ENCODE peak calls at places on chromosomes 5 and 9, in four cellular contexts. X, S, A and P are unnamed samples.

GRCh38 chr9:134205636-134206316 is 41.4 kb upstream of the RNU6ATAC start:
- DNase-seq in X (peak; percentile 72), S (peak; percentile 28), A (no peak), P (no peak)

GRCh38 chr9:121281614-121282291 is 13.8 kb downstream of the GSN start:
- DNase-seq in X (peak; percentile 71), S (peak; percentile 65), A (no peak), P (no peak)

GRCh38 chr9:93085676-93086075 is 10.3 kb upstream of the CARD19 start:
- DNase-seq in X (no peak), S (no peak), A (no peak), P (no peak)

GRCh38 chr9:124054671-124055212 is 43.2 kb downstream of the LHX2 start:
- DNase-seq in X (peak; percentile 53), S (peak; percentile 90), A (no peak), P (no peak)

GRCh38 chr5:4097194-4097593 is 501.6 kb downstream of the IRX1 start:
- DNase-seq in X (no peak), S (no peak), A (no peak), P (no peak)

GRCh38 chr9:109600142-109600541 is 102.0 kb upstream of the PTPN3 start:
- DNase-seq in X (peak; percentile 28), S (peak; percentile 80), A (no peak), P (no peak)

GRCh38 chr9:130128782-130129424 is 43.3 kb upstream of the NCS1 start:
- DNase-seq in X (no peak), S (peak; percentile 99), A (no peak), P (no peak)

GRCh38 chr9:135077497-135078200 is 9.8 kb upstream of the OLFM1 start:
- DNase-seq in X (peak; percentile 80), S (no peak), A (peak; percentile 88), P (no peak)

GRCh38 chr5:173155912-173156311 is 11.6 kb downstream of the BNIP1 start:
- DNase-seq in X (no peak), S (peak; percentile 49), A (no peak), P (no peak)

GRCh38 chr5:106121972-106122605 is 1548.6 kb downstream of the EFNA5 start:
- DNase-seq in X (peak; percentile 61), S (peak; percentile 4), A (peak; percentile 78), P (no peak)

GRCh38 chr9:98958271-98958989 is 14.7 kb downstream of the COL15A1 start:
- DNase-seq in X (no peak), S (peak; percentile 98), A (no peak), P (no peak)

GRCh38 chr5:113276001-113276400 is 158.8 kb downstream of the TSSK1B start:
- DNase-seq in X (no peak), S (no peak), A (no peak), P (no peak)

GRCh38 chr9:127519301-127520166 is 68.2 kb downstream of the LRSAM1 start:
- DNase-seq in X (peak; percentile 80), S (peak; percentile 98), A (no peak), P (no peak)

GRCh38 chr9:100427366-100428263 is 672 bp downstream of the MSANTD3 start:
- DNase-seq in X (peak; percentile 85), S (peak; percentile 70), A (no peak), P (peak; percentile 48)

GRCh38 chr9:89664896-89665329 is 60.1 kb downstream of the GADD45G start:
- DNase-seq in X (peak; percentile 51), S (no peak), A (no peak), P (no peak)

GRCh38 chr5:129246088-129246487 is 151.5 kb downstream of the ISOC1 start:
- DNase-seq in X (no peak), S (no peak), A (no peak), P (no peak)

GRCh38 chr9:64773491-64773931 is 511.5 kb downstream of the FOXD4L5 start:
- DNase-seq in X (peak; percentile 0), S (no peak), A (no peak), P (peak; percentile 6)

GRCh38 chr9:17280350-17281012 is 145.6 kb downstream of the CNTLN start:
- DNase-seq in X (no peak), S (peak; percentile 64), A (no peak), P (no peak)

GRCh38 chr5:31638286-31638685 is 645 bp upstream of the PDZD2 start:
- DNase-seq in X (no peak), S (no peak), A (no peak), P (no peak)

GRCh38 chr5:141637693-141638419 is 1.1 kb downstream of the RELL2 start:
- DNase-seq in X (peak; percentile 93), S (peak; percentile 37), A (peak; percentile 91), P (peak; percentile 72)

GRCh38 chr9:36788534-36788933 is 215.8 kb downstream of the MELK start:
- DNase-seq in X (peak; percentile 55), S (no peak), A (peak; percentile 78), P (no peak)

GRCh38 chr9:105191508-105192118 is 52.8 kb upstream of the SLC44A1 start:
- DNase-seq in X (no peak), S (no peak), A (no peak), P (no peak)

GRCh38 chr9:69444021-69444420 is 119.0 kb downstream of the ENTREP1 start:
- DNase-seq in X (no peak), S (peak; percentile 79), A (no peak), P (no peak)

GRCh38 chr9:99326112-99326916 is 104.2 kb downstream of the SEC61B start:
- DNase-seq in X (peak; percentile 16), S (peak; percentile 28), A (no peak), P (no peak)

GRCh38 chr9:74951725-74952151 is 974 bp downstream of the C9orf40 start:
- DNase-seq in X (peak; percentile 52), S (peak; percentile 12), A (peak; percentile 68), P (peak; percentile 38)

GRCh38 chr9:38619556-38620447 is 594 bp downstream of the ANKRD18A start:
- DNase-seq in X (peak; percentile 45), S (no peak), A (peak; percentile 63), P (no peak)

GRCh38 chr9:14747116-14747515 is 24.6 kb upstream of the CER1 start:
- DNase-seq in X (peak; percentile 96), S (no peak), A (no peak), P (no peak)

GRCh38 chr9:116381350-116381749 is 227.8 kb downstream of the PAPPA start:
- DNase-seq in X (no peak), S (no peak), A (no peak), P (no peak)

GRCh38 chr9:19372576-19372975 is 7.5 kb downstream of the RPS6 start:
- DNase-seq in X (peak; percentile 18), S (no peak), A (no peak), P (no peak)

GRCh38 chr9:129133067-129133466 is 21.9 kb downstream of the PTPA start:
- DNase-seq in X (no peak), S (no peak), A (no peak), P (no peak)

GRCh38 chr5:178306430-178307225 is 74.0 kb upstream of the PHYKPL start:
- DNase-seq in X (peak; percentile 27), S (no peak), A (no peak), P (no peak)

GRCh38 chr9:78668148-78668825 is 371.4 kb downstream of the PSAT1 start:
- DNase-seq in X (peak; percentile 89), S (no peak), A (no peak), P (no peak)
- H2AK5ac ChIP-seq in X (no peak overlapping the region), S (peak overlapping the region; percentile 11), A (no peak overlapping the region), P (no peak overlapping the region)

GRCh38 chr5:109689740-109690455 is at the start of gene MAN2A1:
- DNase-seq in X (peak; percentile 81), S (peak; percentile 47), A (peak; percentile 78), P (peak; percentile 73)
- H2BK5ac ChIP-seq in X (peak within 1 kb of the TSS; percentile 41), S (peak within 1 kb of the TSS; percentile 79), A (peak within 1 kb of the TSS; percentile 95), P (peak within 1 kb of the TSS; percentile 76)

DNA sequence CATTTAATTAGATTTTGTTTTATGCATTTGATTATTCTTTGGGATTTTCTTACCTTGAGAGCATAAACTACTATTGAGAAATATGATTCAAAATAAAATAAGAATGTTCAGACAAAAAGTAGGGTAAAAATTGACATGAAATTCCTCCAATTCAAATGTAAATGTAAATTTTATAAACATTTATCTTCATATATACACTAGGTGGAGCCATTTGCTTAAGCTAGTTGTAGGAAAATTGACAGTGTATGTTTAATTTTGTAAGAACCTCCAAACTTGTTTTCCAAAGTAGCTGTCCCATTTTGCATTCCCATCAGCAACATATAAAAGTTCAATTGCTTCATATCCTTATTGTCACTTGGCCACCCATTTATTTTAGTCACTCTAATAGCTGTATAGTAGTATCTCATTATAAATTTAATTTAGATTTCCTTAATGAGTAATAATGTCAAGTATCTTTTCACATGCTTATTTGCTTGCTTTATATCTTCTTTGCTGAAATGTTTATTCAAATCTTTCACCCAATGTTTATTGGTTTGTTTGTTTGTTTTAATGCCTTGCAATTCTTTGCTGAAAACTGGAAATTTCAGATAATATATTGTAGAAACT is 37.6 kb upstream of the SLCO6A1 start:
- DNase-seq in X (no peak), S (peak; percentile 22), A (no peak), P (no peak)
- H3K36me3 ChIP-seq in X (no peaks in the 10 kb centered on the region), S (no peaks in the 10 kb centered on the region), A (no peaks in the 10 kb centered on the region), P (no peaks in the 10 kb centered on the region)

GRCh38 chr5:107515521-107515920 is 155.2 kb downstream of the EFNA5 start:
- DNase-seq in X (no peak), S (no peak), A (no peak), P (no peak)

GRCh38 chr5:107516452-107517184 is 154.1 kb downstream of the EFNA5 start:
- DNase-seq in X (no peak), S (peak; percentile 17), A (no peak), P (no peak)

GRCh38 chr5:107517185-107517868 is 153.4 kb downstream of the EFNA5 start:
- DNase-seq in X (no peak), S (no peak), A (no peak), P (no peak)

GRCh38 chr5:107519900-107520354 is 150.8 kb downstream of the EFNA5 start:
- DNase-seq in X (peak; percentile 76), S (peak; percentile 12), A (no peak), P (peak; percentile 44)

GRCh38 chr5:107518219-107519015 is 152.3 kb downstream of the EFNA5 start:
- DNase-seq in X (no peak), S (no peak), A (no peak), P (no peak)
- H2AK5ac ChIP-seq in X (no peak overlapping the region), S (no peak overlapping the region), A (no peak overlapping the region), P (no peak overlapping the region)

GRCh38 chr5:138339086-138339456 is 1.0 kb downstream of the FAM53C start:
- DNase-seq in X (peak; percentile 58), S (no peak), A (no peak), P (no peak)

GRCh38 chr5:138336952-138337684 is 948 bp upstream of the FAM53C start:
- DNase-seq in X (peak; percentile 93), S (peak; percentile 79), A (no peak), P (no peak)

GRCh38 chr5:138339464-138339863 is 1.4 kb downstream of the FAM53C start:
- DNase-seq in X (peak; percentile 40), S (no peak), A (no peak), P (no peak)

GRCh38 chr5:138337685-138338410 is at the start of gene FAM53C:
- DNase-seq in X (peak; percentile 95), S (peak; percentile 89), A (peak; percentile 98), P (peak; percentile 96)

GRCh38 chr5:138338411-138339085 is 482 bp downstream of the FAM53C start:
- DNase-seq in X (peak; percentile 43), S (no peak), A (peak; percentile 52), P (no peak)
- H2BK5ac ChIP-seq in X (peak overlapping the region; percentile 8), S (peak overlapping the region; percentile 56), A (peak overlapping the region; percentile 91), P (peak overlapping the region; percentile 100)

GRCh38 chr5:131795879-131796792 is 681 bp downstream of the FNIP1 start:
- DNase-seq in X (peak; percentile 76), S (peak; percentile 51), A (peak; percentile 73), P (peak; percentile 43)
- H3K36me3 ChIP-seq in X (no peaks in the 10 kb centered on the region), S (peaks cover 2% of the 10 kb centered on the region), A (no peaks in the 10 kb centered on the region), P (no peaks in the 10 kb centered on the region)

GRCh38 chr5:124274949-124275348 is 471.5 kb downstream of the ZNF608 start:
- DNase-seq in X (no peak), S (no peak), A (no peak), P (no peak)
- H2AK5ac ChIP-seq in X (no peak overlapping the region), S (no peak overlapping the region), A (no peak overlapping the region), P (no peak overlapping the region)